ENCODE peak calls at places on chromosomes 3 and 15, in nine cellular contexts. O is fibroblast of lung, L is thoracic aorta, W is lower leg skin, M is cardiac muscle cell, B is PC-9, I is upper lobe of right lung, U is ovary, K is AG04449. H is an unnamed sample.

GRCh38 chr3:150757768-150758167 is 5.2 kb downstream of the SIAH2 start:
- DNase-seq in L (no peak), W (no peak), U (no peak), O (no peak), B (no peak), M (no peak), I (no peak), K (no peak), H (no peak)

GRCh38 chr15:98292442-98293240 is 332.1 kb downstream of the ARRDC4 start:
- DNase-seq in M (peak), W (no peak), L (no peak), B (peak), U (no peak), O (no peak), I (peak), K (no peak), H (peak)

GRCh38 chr3:136750922-136751258 is 1.3 kb downstream of the STAG1 start:
- DNase-seq in U (no peak), W (no peak), B (no peak), M (no peak), O (peak), I (no peak), K (peak), L (no peak), H (no peak)

GRCh38 chr15:68608206-68608843 is 29.5 kb downstream of the CORO2B start:
- DNase-seq in W (peak), B (no peak), U (peak), M (peak), I (no peak), K (no peak), O (peak), L (peak), H (no peak)

GRCh38 chr3:184240384-184241140 is 8.2 kb downstream of the ALG3 start:
- DNase-seq in L (no peak), O (peak), W (no peak), K (no peak), M (peak), U (no peak), B (peak), I (no peak), H (no peak)

GRCh38 chr3:125281411-125281810 is 68.9 kb upstream of the SLC12A8 start:
- DNase-seq in K (no peak), U (no peak), I (no peak), L (no peak), W (no peak), O (peak), M (no peak), B (no peak), H (no peak)

GRCh38 chr3:18438586-18438985 is 13.4 kb upstream of the SATB1 start:
- DNase-seq in U (no peak), I (peak), O (no peak), K (no peak), B (no peak), L (no peak), W (no peak), M (no peak), H (no peak)

GRCh38 chr3:156643729-156644389 is 30.5 kb upstream of the TIPARP start:
- DNase-seq in K (peak), I (no peak), U (no peak), O (peak), W (no peak), M (peak), B (no peak), L (no peak), H (no peak)

GRCh38 chr15:70039917-70040316 is 57.8 kb downstream of the TLE3 start:
- DNase-seq in O (no peak), U (no peak), I (no peak), W (no peak), L (no peak), K (no peak), M (no peak), B (no peak), H (no peak)

GRCh38 chr3:133447751-133448477 is 48.1 kb downstream of the BFSP2 start:
- DNase-seq in B (no peak), L (no peak), W (no peak), O (no peak), I (no peak), M (no peak), U (no peak), K (no peak), H (no peak)

GRCh38 chr3:31692714-31693113 is 160.0 kb downstream of the STT3B start:
- DNase-seq in U (no peak), K (no peak), L (no peak), W (no peak), O (no peak), M (no peak), B (no peak), I (no peak), H (no peak)

GRCh38 chr3:31688847-31689246 is 156.1 kb downstream of the STT3B start:
- DNase-seq in W (no peak), K (no peak), I (no peak), U (no peak), L (no peak), O (peak), M (no peak), B (no peak), H (no peak)

GRCh38 chr3:31687020-31687802 is 154.5 kb downstream of the STT3B start:
- DNase-seq in I (no peak), K (no peak), M (no peak), O (no peak), W (no peak), U (no peak), B (no peak), L (no peak), H (no peak)
- TF ChIP-seq CTCF in I (peak), K (no peak), M (no peak), O (no peak), W (no peak), U (no peak), B (peak), L (no peak), H (no peak)

GRCh38 chr3:168090306-168091085 is 5.2 kb downstream of the GOLIM4 start:
- DNase-seq in I (no peak), W (no peak), B (no peak), K (no peak), M (no peak), L (no peak), U (no peak), O (peak), H (no peak)
- H3K4me3 ChIP-seq in I (no peak), W (no peak), B (no peak), K (no peak), M (peak), L (no peak), U (no peak), O (no peak), H (no peak)

GRCh38 chr15:57348081-57348480 is 28.2 kb upstream of the CGNL1 start:
- DNase-seq in I (no peak), O (no peak), W (no peak), L (no peak), M (no peak), K (no peak), B (no peak), U (no peak), H (no peak)

GRCh38 chr15:57343018-57343417 is 33.3 kb upstream of the CGNL1 start:
- DNase-seq in L (no peak), I (no peak), W (no peak), B (no peak), U (no peak), K (no peak), M (no peak), O (no peak), H (no peak)

GRCh38 chr15:57344282-57344681 is 32.0 kb upstream of the CGNL1 start:
- DNase-seq in M (no peak), K (no peak), U (no peak), B (no peak), O (no peak), W (no peak), I (no peak), L (no peak), H (no peak)

GRCh38 chr15:57343526-57343925 is 32.8 kb upstream of the CGNL1 start:
- DNase-seq in I (no peak), B (no peak), M (no peak), W (no peak), K (no peak), O (no peak), U (no peak), L (no peak), H (no peak)

GRCh38 chr15:57345584-57345983 is 30.7 kb upstream of the CGNL1 start:
- DNase-seq in K (no peak), B (no peak), L (no peak), W (no peak), I (no peak), U (no peak), M (peak), O (no peak), H (no peak)
- TF ChIP-seq CTCF in K (peak), B (no peak), L (no peak), W (no peak), I (peak), U (no peak), M (peak), O (peak), H (peak)

GRCh38 chr3:172174396-172175253 is 135.2 kb downstream of the FNDC3B start:
- DNase-seq in M (no peak), K (no peak), L (no peak), W (no peak), O (peak), U (no peak), B (no peak), I (no peak), H (no peak)
- H3K4me3 ChIP-seq in M (no peak), K (no peak), L (no peak), W (no peak), O (no peak), U (no peak), B (no peak), I (no peak), H (no peak)

DNA sequence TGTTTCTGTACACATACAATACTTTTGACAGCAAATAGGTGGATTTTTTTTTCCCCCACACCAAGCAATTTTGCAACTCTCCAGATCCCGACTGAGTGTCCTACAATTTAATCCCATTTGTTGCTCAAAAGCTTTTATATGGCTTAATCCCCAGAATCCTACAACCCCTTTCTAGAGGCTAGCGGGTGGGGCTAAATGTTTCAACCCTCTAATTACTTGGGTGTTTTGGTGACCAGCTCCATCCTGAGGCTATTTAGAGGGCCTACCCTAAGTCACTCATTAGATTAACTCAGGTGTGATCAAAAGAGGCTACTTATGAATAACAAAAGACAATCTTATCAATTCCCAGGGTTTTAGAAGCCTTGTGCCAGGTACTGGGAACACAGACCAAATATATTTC is 21.0 kb upstream of the FBXL2 start:
- DNase-seq in O (no peak), B (no peak), U (no peak), I (no peak), W (no peak), L (no peak), K (no peak), M (no peak), H (no peak)
- TF ChIP-seq CTCF in O (no peak), B (no peak), U (no peak), I (no peak), W (no peak), L (no peak), K (no peak), M (no peak), H (no peak)

DNA sequence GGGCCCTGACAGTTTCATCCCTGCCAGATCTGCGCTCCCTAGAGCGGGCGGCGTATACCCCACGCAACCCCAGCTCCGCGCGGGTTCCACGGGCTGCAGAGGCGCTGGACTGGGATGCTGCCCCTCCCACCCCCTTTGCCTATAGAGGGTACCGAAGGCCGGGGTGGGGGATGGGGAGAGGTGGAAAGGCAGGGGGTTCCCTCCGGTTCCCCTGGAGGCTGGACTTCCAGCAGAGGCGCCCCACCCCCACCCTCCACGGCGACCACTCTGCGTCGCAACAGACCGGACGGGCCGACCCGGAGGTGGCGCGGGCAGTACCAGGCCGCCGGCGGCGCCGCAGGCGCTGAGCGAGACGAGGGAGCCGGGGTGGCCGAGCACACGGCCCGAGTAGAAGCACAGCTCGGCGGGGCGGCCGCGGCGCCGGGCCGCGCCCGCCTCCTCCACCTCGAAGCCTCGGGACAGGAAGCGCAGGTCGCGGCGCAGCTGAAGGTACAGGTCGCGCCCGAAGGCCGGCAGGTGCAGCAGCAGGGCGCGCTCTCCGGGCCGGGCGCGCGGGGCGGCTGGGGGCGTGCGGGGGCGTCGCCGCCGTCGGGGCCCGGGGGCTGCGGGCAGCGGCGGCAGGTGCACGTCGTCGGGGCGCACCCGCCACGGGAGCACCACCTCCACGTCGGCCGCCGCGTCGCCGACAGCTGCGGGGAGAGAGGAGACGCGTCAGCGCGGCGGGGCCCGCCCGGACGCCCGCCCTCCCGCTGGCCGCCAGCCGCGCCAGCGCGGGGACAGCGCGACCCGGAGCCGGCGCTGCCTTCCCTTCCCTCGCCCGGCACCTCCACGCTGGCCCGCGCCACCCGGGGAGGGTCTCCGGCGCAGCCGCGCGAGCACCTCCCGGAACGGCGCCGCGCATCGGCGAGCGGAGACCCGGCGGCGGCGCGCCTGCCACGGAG is 784 bp downstream of the ADAMTS17 start:
- DNase-seq in W (no peak), L (no peak), I (no peak), K (no peak), M (no peak), U (no peak), B (no peak), O (no peak), H (no peak)
- H3K4me3 ChIP-seq in W (peak), L (peak), I (peak), K (no peak), M (peak), U (peak), B (peak), O (no peak), H (no peak)

GRCh38 chr3:123935830-123936229 is 25.2 kb downstream of the CCDC14 start:
- DNase-seq in B (no peak), O (no peak), W (no peak), I (no peak), K (no peak), L (no peak), M (no peak), U (no peak), H (no peak)

GRCh38 chr3:123939706-123940105 is 21.3 kb downstream of the CCDC14 start:
- DNase-seq in L (no peak), I (no peak), O (no peak), K (no peak), W (no peak), U (no peak), B (no peak), M (no peak), H (no peak)

GRCh38 chr3:123936400-123936799 is 24.6 kb downstream of the CCDC14 start:
- DNase-seq in U (no peak), L (no peak), B (no peak), W (no peak), K (no peak), O (no peak), I (no peak), M (no peak), H (no peak)

GRCh38 chr3:123941150-123941941 is 19.7 kb downstream of the CCDC14 start:
- DNase-seq in M (no peak), K (no peak), B (no peak), U (no peak), O (peak), I (no peak), L (no peak), W (no peak), H (no peak)
- TF ChIP-seq CTCF in M (peak), K (no peak), B (peak), U (no peak), O (peak), I (peak), L (peak), W (no peak), H (no peak)

GRCh38 chr15:89087066-89087829 is 1.0 kb upstream of the ABHD2 start:
- DNase-seq in B (no peak), M (peak), U (no peak), K (no peak), O (no peak), L (no peak), I (no peak), W (no peak), H (no peak)
- H3K4me3 ChIP-seq in B (peak), M (no peak), U (peak), K (peak), O (peak), L (peak), I (peak), W (no peak), H (peak)